ENCODE peak calls at places on chromosome 16, in seven cellular contexts. One of them, this sample, is unnamed.
A peak's percentile ranks its signal among the peaks of the same experiment; 100 is the strongest.

GRCh38 chr16:28182183-28182582 is 29.6 kb downstream of the XPO6 start:
- DNase-seq in GM23248: peak; percentile 64
- DNase-seq in MM.1S: no peak
- DNase-seq in PC-3: no peak
- DNase-seq in hepatocyte: no peak
- DNase-seq in GM23338: no peak
- DNase-seq in HCT116: no peak
- DNase-seq in this sample: no peak

GRCh38 chr16:14955546-14956231 is 18.4 kb downstream of the NPIPA1 start:
- DNase-seq in GM23248: no peak
- DNase-seq in MM.1S: no peak
- DNase-seq in PC-3: no peak
- DNase-seq in hepatocyte: no peak
- DNase-seq in GM23338: no peak
- DNase-seq in HCT116: no peak
- DNase-seq in this sample: no peak

GRCh38 chr16:83949724-83950001 is 3.4 kb upstream of the OSGIN1 start:
- DNase-seq in GM23248: no peak
- DNase-seq in MM.1S: no peak
- DNase-seq in PC-3: no peak
- DNase-seq in hepatocyte: no peak
- DNase-seq in GM23338: no peak
- DNase-seq in HCT116: no peak
- DNase-seq in this sample: no peak

GRCh38 chr16:2467301-2468141 is 3.6 kb upstream of the NTN3 start:
- DNase-seq in GM23248: peak; percentile 93
- DNase-seq in MM.1S: no peak
- DNase-seq in PC-3: peak; percentile 59
- DNase-seq in hepatocyte: peak; percentile 84
- DNase-seq in GM23338: peak; percentile 83
- DNase-seq in HCT116: peak; percentile 41
- DNase-seq in this sample: peak; percentile 67

GRCh38 chr16:62079236-62079635 is 43.0 kb upstream of the CDH8 start:
- DNase-seq in GM23248: peak; percentile 0
- DNase-seq in MM.1S: no peak
- DNase-seq in PC-3: peak; percentile 44
- DNase-seq in hepatocyte: no peak
- DNase-seq in GM23338: no peak
- DNase-seq in HCT116: no peak
- DNase-seq in this sample: no peak

GRCh38 chr16:31216552-31217530 is at the start of gene PYDC1:
- DNase-seq in GM23248: peak; percentile 20
- DNase-seq in MM.1S: no peak
- DNase-seq in PC-3: no peak
- DNase-seq in hepatocyte: no peak
- DNase-seq in GM23338: peak; percentile 73
- DNase-seq in HCT116: no peak
- DNase-seq in this sample: no peak

GRCh38 chr16:83227336-83227735 is 580.4 kb upstream of the HSBP1 start:
- DNase-seq in GM23248: no peak
- DNase-seq in MM.1S: no peak
- DNase-seq in PC-3: no peak
- DNase-seq in hepatocyte: no peak
- DNase-seq in GM23338: no peak
- DNase-seq in HCT116: no peak
- DNase-seq in this sample: no peak

GRCh38 chr16:75385507-75386152 is 47.7 kb downstream of the CFDP1 start:
- DNase-seq in GM23248: peak; percentile 93
- DNase-seq in MM.1S: peak; percentile 34
- DNase-seq in PC-3: peak; percentile 73
- DNase-seq in hepatocyte: peak; percentile 84
- DNase-seq in GM23338: peak; percentile 79
- DNase-seq in HCT116: peak; percentile 66
- DNase-seq in this sample: peak; percentile 64

GRCh38 chr16:73047536-73048291 is at the start of gene ZFHX3:
- DNase-seq in GM23248: peak; percentile 83
- DNase-seq in MM.1S: peak; percentile 56
- DNase-seq in PC-3: peak; percentile 76
- DNase-seq in hepatocyte: peak; percentile 83
- DNase-seq in GM23338: peak; percentile 87
- DNase-seq in HCT116: no peak
- DNase-seq in this sample: peak; percentile 59

GRCh38 chr16:67394271-67395104 is 1.2 kb upstream of the TPPP3 start:
- DNase-seq in GM23248: peak; percentile 53
- DNase-seq in MM.1S: no peak
- DNase-seq in PC-3: no peak
- DNase-seq in hepatocyte: peak; percentile 49
- DNase-seq in GM23338: peak; percentile 69
- DNase-seq in HCT116: no peak
- DNase-seq in this sample: no peak

GRCh38 chr16:21628772-21629171 is 23.6 kb downstream of the IGSF6 start:
- DNase-seq in GM23248: peak; percentile 91
- DNase-seq in MM.1S: no peak
- DNase-seq in PC-3: no peak
- DNase-seq in hepatocyte: no peak
- DNase-seq in GM23338: no peak
- DNase-seq in HCT116: no peak
- DNase-seq in this sample: no peak

GRCh38 chr16:10820546-10820945 is 2.0 kb upstream of the TVP23A start:
- DNase-seq in GM23248: no peak
- DNase-seq in MM.1S: no peak
- DNase-seq in PC-3: no peak
- DNase-seq in hepatocyte: no peak
- DNase-seq in GM23338: no peak
- DNase-seq in HCT116: no peak
- DNase-seq in this sample: no peak

GRCh38 chr16:81583893-81584705 is 139.5 kb downstream of the CMIP start:
- DNase-seq in GM23248: peak; percentile 92
- DNase-seq in MM.1S: no peak
- DNase-seq in PC-3: peak; percentile 80
- DNase-seq in hepatocyte: no peak
- DNase-seq in GM23338: no peak
- DNase-seq in HCT116: peak; percentile 74
- DNase-seq in this sample: peak; percentile 24

GRCh38 chr16:81587626-81588160 is 143.1 kb downstream of the CMIP start:
- DNase-seq in GM23248: no peak
- DNase-seq in MM.1S: no peak
- DNase-seq in PC-3: no peak
- DNase-seq in hepatocyte: no peak
- DNase-seq in GM23338: no peak
- DNase-seq in HCT116: no peak
- DNase-seq in this sample: peak; percentile 10

GRCh38 chr16:81586976-81587625 is 142.5 kb downstream of the CMIP start:
- DNase-seq in GM23248: no peak
- DNase-seq in MM.1S: no peak
- DNase-seq in PC-3: no peak
- DNase-seq in hepatocyte: no peak
- DNase-seq in GM23338: no peak
- DNase-seq in HCT116: no peak
- DNase-seq in this sample: peak; percentile 22

GRCh38 chr16:81586421-81586820 is 141.8 kb downstream of the CMIP start:
- DNase-seq in GM23248: no peak
- DNase-seq in MM.1S: no peak
- DNase-seq in PC-3: peak; percentile 74
- DNase-seq in hepatocyte: peak; percentile 75
- DNase-seq in GM23338: no peak
- DNase-seq in HCT116: peak; percentile 74
- DNase-seq in this sample: no peak

GRCh38 chr16:81585785-81586184 is 141.2 kb downstream of the CMIP start:
- DNase-seq in GM23248: no peak
- DNase-seq in MM.1S: no peak
- DNase-seq in PC-3: peak; percentile 25
- DNase-seq in hepatocyte: peak; percentile 48
- DNase-seq in GM23338: peak; percentile 77
- DNase-seq in HCT116: peak; percentile 64
- DNase-seq in this sample: peak; percentile 32
- H3K9me2 ChIP-seq in GM23248: no peaks in the 10 kb centered on the region
- H3K9me2 ChIP-seq in MM.1S: no peaks in the 10 kb centered on the region
- H3K9me2 ChIP-seq in PC-3: no peaks in the 10 kb centered on the region
- H3K9me2 ChIP-seq in hepatocyte: no peaks in the 10 kb centered on the region
- H3K9me2 ChIP-seq in GM23338: no peaks in the 10 kb centered on the region
- H3K9me2 ChIP-seq in HCT116: no peaks in the 10 kb centered on the region
- H3K9me2 ChIP-seq in this sample: no peaks in the 10 kb centered on the region

GRCh38 chr16:79770244-79771064 is 169.9 kb upstream of the MAF start:
- DNase-seq in GM23248: peak; percentile 95
- DNase-seq in MM.1S: peak; percentile 81
- DNase-seq in PC-3: peak; percentile 16
- DNase-seq in hepatocyte: peak; percentile 97
- DNase-seq in GM23338: peak; percentile 94
- DNase-seq in HCT116: no peak
- DNase-seq in this sample: peak; percentile 37

GRCh38 chr16:79767597-79768280 is 167.2 kb upstream of the MAF start:
- DNase-seq in GM23248: peak; percentile 38
- DNase-seq in MM.1S: peak; percentile 58
- DNase-seq in PC-3: no peak
- DNase-seq in hepatocyte: peak; percentile 58
- DNase-seq in GM23338: peak; percentile 24
- DNase-seq in HCT116: no peak
- DNase-seq in this sample: no peak

GRCh38 chr16:79769320-79770243 is 169.0 kb upstream of the MAF start:
- DNase-seq in GM23248: no peak
- DNase-seq in MM.1S: no peak
- DNase-seq in PC-3: no peak
- DNase-seq in hepatocyte: no peak
- DNase-seq in GM23338: no peak
- DNase-seq in HCT116: no peak
- DNase-seq in this sample: no peak

GRCh38 chr16:79772028-79772427 is 171.5 kb upstream of the MAF start:
- DNase-seq in GM23248: no peak
- DNase-seq in MM.1S: no peak
- DNase-seq in PC-3: no peak
- DNase-seq in hepatocyte: no peak
- DNase-seq in GM23338: no peak
- DNase-seq in HCT116: no peak
- DNase-seq in this sample: no peak

DNA sequence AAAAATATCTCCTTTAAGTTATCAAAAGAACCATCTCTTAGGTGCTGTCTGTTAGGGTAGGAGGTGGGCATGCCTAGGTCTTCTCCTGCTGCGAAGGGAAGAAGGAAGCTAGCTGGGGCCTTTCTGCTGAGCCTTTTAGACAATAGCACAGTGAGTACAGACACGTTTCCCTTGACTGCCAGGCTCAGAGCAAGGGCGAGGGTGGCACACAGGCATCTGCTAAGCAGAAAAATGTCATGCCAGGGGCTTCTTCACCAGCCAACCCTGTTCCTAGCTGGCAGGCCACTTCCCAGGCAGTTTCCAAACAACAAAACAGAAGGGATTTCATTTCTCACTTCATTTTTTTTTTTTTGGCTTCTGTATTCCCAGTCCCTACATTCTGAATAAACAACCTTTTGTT is 168.1 kb upstream of the MAF start:
- DNase-seq in GM23248: peak; percentile 2
- DNase-seq in MM.1S: no peak
- DNase-seq in PC-3: no peak
- DNase-seq in hepatocyte: no peak
- DNase-seq in GM23338: no peak
- DNase-seq in HCT116: no peak
- DNase-seq in this sample: no peak
- H3K4me2 ChIP-seq in GM23248: peak overlapping the region; percentile 80
- H3K4me2 ChIP-seq in MM.1S: peak overlapping the region; percentile 68
- H3K4me2 ChIP-seq in PC-3: no peak overlapping the region
- H3K4me2 ChIP-seq in hepatocyte: peak overlapping the region; percentile 80
- H3K4me2 ChIP-seq in GM23338: no peak overlapping the region
- H3K4me2 ChIP-seq in HCT116: no peak overlapping the region
- H3K4me2 ChIP-seq in this sample: no peak overlapping the region

GRCh38 chr16:280005-280421 is 378 bp upstream of the ARHGDIG start:
- DNase-seq in GM23248: no peak
- DNase-seq in MM.1S: no peak
- DNase-seq in PC-3: no peak
- DNase-seq in hepatocyte: no peak
- DNase-seq in GM23338: peak; percentile 42
- DNase-seq in HCT116: no peak
- DNase-seq in this sample: no peak

GRCh38 chr16:282491-282890 is 473 bp upstream of the PDIA2 start:
- DNase-seq in GM23248: no peak
- DNase-seq in MM.1S: no peak
- DNase-seq in PC-3: no peak
- DNase-seq in hepatocyte: no peak
- DNase-seq in GM23338: no peak
- DNase-seq in HCT116: no peak
- DNase-seq in this sample: no peak

GRCh38 chr16:280552-280951 is at the start of gene ARHGDIG:
- DNase-seq in GM23248: peak; percentile 54
- DNase-seq in MM.1S: no peak
- DNase-seq in PC-3: no peak
- DNase-seq in hepatocyte: peak; percentile 53
- DNase-seq in GM23338: peak; percentile 54
- DNase-seq in HCT116: no peak
- DNase-seq in this sample: no peak

GRCh38 chr16:281660-282249 is 1.2 kb upstream of the PDIA2 start:
- DNase-seq in GM23248: no peak
- DNase-seq in MM.1S: no peak
- DNase-seq in PC-3: no peak
- DNase-seq in hepatocyte: no peak
- DNase-seq in GM23338: no peak
- DNase-seq in HCT116: no peak
- DNase-seq in this sample: no peak

GRCh38 chr16:280991-281659 is 734 bp downstream of the ARHGDIG start:
- DNase-seq in GM23248: no peak
- DNase-seq in MM.1S: no peak
- DNase-seq in PC-3: no peak
- DNase-seq in hepatocyte: no peak
- DNase-seq in GM23338: no peak
- DNase-seq in HCT116: no peak
- DNase-seq in this sample: no peak
- TF ChIP-seq EZH2 in GM23248: no peak
- TF ChIP-seq EZH2 in MM.1S: no peak
- TF ChIP-seq EZH2 in PC-3: no peak
- TF ChIP-seq EZH2 in hepatocyte: no peak
- TF ChIP-seq EZH2 in GM23338: no peak
- TF ChIP-seq EZH2 in HCT116: no peak
- TF ChIP-seq EZH2 in this sample: no peak

DNA sequence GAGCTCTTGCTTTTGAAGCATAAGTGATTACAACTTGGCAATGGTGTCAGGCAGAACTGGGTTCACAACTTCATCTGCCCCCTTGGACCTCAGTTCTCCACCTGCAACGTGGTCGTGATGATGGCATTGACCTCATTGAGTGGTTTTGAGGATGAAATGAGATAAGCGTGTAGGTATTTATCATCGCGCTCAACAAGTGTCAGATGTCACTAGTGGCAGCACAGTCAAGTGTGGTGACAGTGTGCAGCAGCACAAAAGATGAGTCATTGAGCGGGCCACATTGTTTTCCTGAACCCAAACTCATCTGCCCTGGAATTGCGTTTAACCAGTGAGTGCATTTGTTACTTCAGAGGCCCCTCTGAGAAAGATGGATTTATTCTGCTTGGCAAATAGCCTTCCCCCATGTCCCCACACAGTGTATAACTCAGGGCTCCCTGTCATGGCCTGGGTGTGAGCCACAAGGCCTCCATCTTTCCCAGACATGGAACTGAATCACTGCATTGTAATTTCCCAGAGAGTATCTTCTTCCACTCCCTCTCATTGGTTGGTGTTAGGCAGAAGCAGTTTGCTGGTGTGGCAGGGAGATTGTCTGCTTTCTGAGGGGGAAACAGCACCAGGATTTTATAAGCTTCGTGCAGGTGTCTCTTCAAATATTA is 20.9 kb downstream of the IRX3 start:
- DNase-seq in GM23248: peak; percentile 35
- DNase-seq in MM.1S: no peak
- DNase-seq in PC-3: no peak
- DNase-seq in hepatocyte: no peak
- DNase-seq in GM23338: no peak
- DNase-seq in HCT116: no peak
- DNase-seq in this sample: peak; percentile 24
- H3K9me2 ChIP-seq in GM23248: no peaks in the 10 kb centered on the region
- H3K9me2 ChIP-seq in MM.1S: no peaks in the 10 kb centered on the region
- H3K9me2 ChIP-seq in PC-3: no peaks in the 10 kb centered on the region
- H3K9me2 ChIP-seq in hepatocyte: no peaks in the 10 kb centered on the region
- H3K9me2 ChIP-seq in GM23338: no peaks in the 10 kb centered on the region
- H3K9me2 ChIP-seq in HCT116: no peaks in the 10 kb centered on the region
- H3K9me2 ChIP-seq in this sample: no peaks in the 10 kb centered on the region

This sample was measured in PC-9.